ENCODE peak calls at places on chromosomes 1 and 21, in seven cellular contexts. F, Z, A, X, P, E and D are unnamed samples.

GRCh38 chr21:39307466-39307865 is 6.0 kb downstream of the BRWD1 start:
- DNase-seq in F (no peak), Z (no peak), A (no peak), X (no peak), P (no peak), E (no peak), D (no peak)

GRCh38 chr1:173424786-173425407 is 52.2 kb upstream of the PRDX6 start:
- DNase-seq in F (peak; percentile 32), Z (no peak), A (no peak), X (no peak), P (no peak), E (no peak), D (no peak)

GRCh38 chr1:59505596-59506028 is 208.7 kb downstream of the FGGY start:
- DNase-seq in F (no peak), Z (no peak), A (no peak), X (no peak), P (no peak), E (no peak), D (no peak)

GRCh38 chr1:6278263-6278662 is 17.4 kb upstream of the GPR153 start:
- DNase-seq in F (no peak), Z (no peak), A (no peak), X (no peak), P (no peak), E (no peak), D (no peak)

GRCh38 chr1:159009704-159010361 is at the start of gene IFI16:
- DNase-seq in F (peak; percentile 34), Z (no peak), A (no peak), X (peak; percentile 49), P (peak; percentile 69), E (peak; percentile 35), D (peak; percentile 43)

GRCh38 chr1:153507926-153508583 is 27.7 kb downstream of the S100A6 start:
- DNase-seq in F (no peak), Z (no peak), A (no peak), X (no peak), P (no peak), E (no peak), D (no peak)

GRCh38 chr1:168709407-168709891 is 19.6 kb downstream of the DPT start:
- DNase-seq in F (no peak), Z (no peak), A (no peak), X (peak; percentile 17), P (no peak), E (no peak), D (no peak)

GRCh38 chr1:109944541-109944940 is 33.9 kb downstream of the CSF1 start:
- DNase-seq in F (no peak), Z (no peak), A (no peak), X (no peak), P (no peak), E (no peak), D (no peak)

GRCh38 chr1:24483441-24483840 is 19.2 kb upstream of the RCAN3 start:
- DNase-seq in F (no peak), Z (no peak), A (no peak), X (no peak), P (no peak), E (peak; percentile 21), D (no peak)

DNA sequence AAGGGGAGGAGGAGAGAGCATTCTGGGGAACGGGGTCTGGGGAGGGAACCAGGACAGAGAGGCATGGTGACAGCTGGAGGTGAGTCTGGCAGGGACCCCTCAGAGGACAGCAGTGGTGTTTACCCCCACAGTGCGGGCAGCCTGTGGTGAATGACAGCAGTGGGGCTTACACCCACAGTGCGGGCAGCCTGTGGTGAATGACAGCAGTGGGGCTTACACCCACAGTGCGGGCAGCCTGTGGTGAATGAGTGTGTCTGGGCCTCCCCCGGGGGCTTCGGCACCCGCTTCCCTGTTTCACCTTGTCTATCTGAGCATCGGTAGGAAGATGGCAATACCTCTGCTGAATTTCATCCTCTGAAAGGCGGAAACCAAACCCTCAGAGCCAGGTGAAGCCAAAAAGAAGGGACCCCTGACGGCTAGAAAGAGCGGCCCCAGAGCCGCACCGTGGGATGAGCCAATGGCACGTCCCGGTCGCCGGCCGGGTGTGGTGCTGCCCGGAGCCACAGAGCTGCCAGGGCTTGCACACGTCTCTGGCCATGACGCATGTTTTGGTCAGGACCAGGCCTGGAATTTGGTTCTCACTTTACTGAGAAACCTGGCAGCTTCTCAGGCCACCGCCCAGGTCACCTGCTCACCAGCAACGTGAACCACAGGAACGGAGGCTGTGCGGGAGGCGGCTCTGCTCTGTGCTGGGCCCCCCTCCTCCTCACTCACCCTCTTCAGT is 54.1 kb downstream of the SIK1 start:
- DNase-seq in F (no peak), Z (peak; percentile 78), A (no peak), X (no peak), P (no peak), E (peak; percentile 31), D (no peak)
- TF ChIP-seq POLR2A in F (no peak), Z (no peak), A (no peak), X (no peak), P (no peak), E (no peak), D (no peak)

DNA sequence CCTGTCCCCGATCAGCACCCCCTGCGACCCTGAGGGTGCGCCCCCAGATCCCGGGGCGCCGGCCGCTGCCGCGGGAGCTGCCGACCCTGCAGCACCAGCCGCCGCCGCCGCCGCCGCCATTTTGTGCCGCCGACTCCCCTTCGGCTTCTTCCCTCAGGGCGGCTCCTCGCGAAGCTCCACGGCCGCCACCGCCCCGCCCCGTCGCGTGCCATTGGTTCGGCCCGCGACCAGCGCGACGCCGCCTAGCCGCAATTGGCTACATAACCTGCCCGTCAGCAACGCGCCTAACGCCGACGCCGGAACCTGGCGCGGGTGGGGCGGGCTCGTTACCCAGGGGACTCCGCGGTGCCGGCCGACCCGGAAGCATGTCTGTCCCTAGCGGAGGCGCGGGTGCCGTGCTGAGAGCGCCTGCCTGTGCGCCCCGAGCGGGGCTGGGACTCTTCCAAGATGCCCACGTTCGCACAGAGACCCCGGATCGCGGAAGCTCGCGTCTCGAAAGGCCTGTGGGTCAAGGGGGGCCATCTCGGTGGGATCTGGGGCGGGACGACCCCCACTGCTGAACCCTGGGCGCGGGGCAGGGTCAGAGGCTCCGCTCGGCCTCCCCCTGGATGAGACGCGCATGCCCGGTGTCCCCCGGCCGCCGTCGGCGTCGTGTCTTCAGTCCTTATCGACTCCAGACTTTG is at the start of gene CCNL2:
- DNase-seq in F (peak; percentile 99), Z (peak; percentile 99), A (peak; percentile 94), X (peak; percentile 99), P (peak; percentile 99), E (peak; percentile 99), D (peak; percentile 100)
- TF ChIP-seq POLR2A in F (peak; percentile 74), Z (no peak), A (peak; percentile 66), X (peak; percentile 6), P (peak; percentile 23), E (no peak), D (peak; percentile 75)

DNA sequence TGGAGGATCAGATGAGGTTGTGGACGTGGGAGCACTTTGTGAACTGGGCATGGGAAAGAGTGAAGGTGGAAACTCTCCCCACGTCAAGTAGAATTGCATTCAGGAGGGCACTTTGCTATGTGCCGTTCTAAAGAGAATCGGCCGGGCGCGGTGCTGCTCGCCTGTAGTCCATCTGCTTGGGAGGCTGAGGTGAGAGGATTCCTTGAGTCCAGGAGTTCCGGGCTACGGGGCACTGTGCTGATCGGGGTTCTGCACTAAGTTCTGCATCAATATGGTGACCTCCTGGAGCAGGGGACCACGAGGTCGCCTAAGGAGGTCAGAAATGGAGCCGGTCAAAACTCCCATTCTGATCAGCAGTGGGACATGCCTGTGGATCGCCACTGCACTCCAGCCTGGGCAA is 141.9 kb downstream of the PEX14 start:
- DNase-seq in F (no peak), Z (no peak), A (no peak), X (peak; percentile 8), P (peak; percentile 35), E (no peak), D (no peak)
- TF ChIP-seq POLR2A in F (no peak), Z (no peak), A (no peak), X (no peak), P (no peak), E (no peak), D (no peak)

GRCh38 chr1:226083303-226084101 is 21.0 kb downstream of the H3-3A start:
- DNase-seq in F (peak; percentile 95), Z (peak; percentile 93), A (no peak), X (peak; percentile 92), P (peak; percentile 94), E (peak; percentile 89), D (peak; percentile 90)
- TF ChIP-seq POLR2A in F (no peak), Z (no peak), A (no peak), X (peak; percentile 44), P (peak; percentile 20), E (no peak), D (peak; percentile 13)

DNA sequence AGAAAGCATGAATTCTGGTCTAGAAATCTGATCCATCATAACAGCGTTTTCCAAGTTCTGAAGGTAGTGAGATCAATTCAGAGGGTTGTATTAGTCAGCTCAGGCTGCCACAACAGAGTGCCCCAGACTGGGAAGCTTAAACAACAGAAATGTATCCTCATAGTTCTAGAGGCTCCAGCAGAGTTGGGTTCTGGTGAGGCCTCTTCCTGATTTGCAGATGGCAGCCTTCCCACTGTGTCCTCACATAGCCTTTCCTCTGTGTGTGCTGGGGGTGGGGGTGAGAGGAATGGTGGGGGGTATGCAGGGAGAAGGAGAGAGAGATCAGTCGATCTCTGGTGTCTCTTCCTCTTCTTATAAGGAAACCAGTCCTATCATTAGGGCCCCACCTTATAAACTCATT is 15.1 kb downstream of the ZBTB8B start:
- DNase-seq in F (no peak), Z (no peak), A (no peak), X (no peak), P (no peak), E (no peak), D (no peak)
- TF ChIP-seq POLR2A in F (no peak), Z (no peak), A (no peak), X (no peak), P (no peak), E (no peak), D (no peak)

DNA sequence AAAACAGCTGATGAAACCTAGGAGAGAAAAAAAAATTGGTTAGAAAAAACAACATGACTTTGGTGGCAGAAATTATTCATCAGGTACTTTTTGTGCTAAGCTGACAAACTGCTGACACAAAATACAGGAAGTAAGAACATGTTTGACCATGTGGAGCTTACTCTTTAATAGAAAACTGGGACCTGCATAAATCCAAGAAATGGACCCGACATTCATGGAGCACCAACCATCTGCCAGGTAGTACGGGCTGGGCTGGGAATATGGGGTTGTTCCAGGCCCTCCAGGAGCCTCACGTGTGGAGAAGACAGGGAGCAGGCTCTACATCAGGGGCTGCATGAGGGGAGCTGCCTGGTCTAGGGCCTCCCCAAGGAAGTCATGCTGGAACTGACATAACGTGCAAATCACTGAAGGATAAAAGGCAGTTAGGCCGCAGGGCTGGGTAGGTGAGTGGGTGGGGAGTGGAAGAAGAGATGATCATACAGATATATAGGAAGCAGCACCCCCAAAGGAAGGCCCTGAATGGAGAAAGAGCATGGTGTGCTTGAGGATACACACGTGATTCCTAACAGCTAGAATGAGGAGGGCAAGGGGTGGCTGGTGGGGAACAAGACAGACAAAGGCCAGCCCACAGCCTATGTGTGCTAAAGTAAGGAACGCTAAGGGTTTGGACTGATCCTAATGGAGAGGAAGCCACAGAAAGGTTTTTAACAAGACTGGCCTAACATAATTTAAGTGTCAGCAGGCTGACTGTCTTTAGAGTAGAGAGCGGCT is 26.1 kb downstream of the CD58 start:
- DNase-seq in F (no peak), Z (no peak), A (no peak), X (no peak), P (no peak), E (no peak), D (no peak)
- TF ChIP-seq POLR2A in F (no peak), Z (no peak), A (no peak), X (no peak), P (no peak), E (no peak), D (no peak)